ENCODE peak calls at places on chromosomes 6 and 20, in four cellular contexts. P is OCI-LY7, E is thyroid gland, K is left lung. H is an unnamed sample.

GRCh38 chr20:64161595-64162238 is 2.5 kb upstream of the MYT1 start:
- DNase-seq in K (peak), E (peak), P (no peak), H (no peak)

GRCh38 chr6:16713597-16713996 is 47.7 kb downstream of the ATXN1 start:
- DNase-seq in E (no peak), K (no peak), P (no peak), H (no peak)

GRCh38 chr6:43310624-43311023 is 2.0 kb upstream of the CRIP3 start:
- DNase-seq in K (no peak), E (no peak), P (no peak), H (no peak)

GRCh38 chr20:15739056-15739455 is 834.2 kb downstream of the KIF16B start:
- DNase-seq in P (no peak), E (no peak), K (no peak), H (no peak)

GRCh38 chr20:60630609-60631008 is 621.5 kb upstream of the CDH4 start:
- DNase-seq in K (no peak), E (no peak), P (no peak), H (no peak)

GRCh38 chr6:28124350-28124970 is at the start of gene ZSCAN16:
- DNase-seq in E (peak), K (peak), P (peak), H (peak)

GRCh38 chr20:47438464-47439381 is 63.0 kb upstream of the NCOA3 start:
- DNase-seq in E (no peak), P (peak), K (no peak), H (no peak)

GRCh38 chr6:30847421-30847970 is 36.8 kb upstream of the DDR1 start:
- DNase-seq in K (no peak), E (peak), P (no peak), H (no peak)

GRCh38 chr20:58228103-58228483 is 360 bp downstream of the ANKRD60 start:
- DNase-seq in E (no peak), K (no peak), P (no peak), H (no peak)

GRCh38 chr6:7897461-7898192 is 13.0 kb downstream of the TXNDC5 start:
- DNase-seq in E (no peak), K (no peak), P (peak), H (no peak)

GRCh38 chr6:95279641-95280040 is 297.7 kb upstream of the MANEA start:
- DNase-seq in K (no peak), E (no peak), P (no peak), H (no peak)

GRCh38 chr20:61808497-61808896 is 257.2 kb downstream of the TAF4 start:
- DNase-seq in P (no peak), E (no peak), K (peak), H (no peak)

GRCh38 chr20:45817652-45818194 is 5.3 kb downstream of the UBE2C start:
- DNase-seq in E (no peak), P (no peak), K (no peak), H (no peak)

GRCh38 chr6:124661231-124661630 is 301.0 kb upstream of the RNF217 start:
- DNase-seq in P (no peak), E (no peak), K (no peak), H (no peak)

GRCh38 chr20:57377350-57377749 is 13.8 kb upstream of the RBM38 start:
- DNase-seq in K (peak), E (no peak), P (no peak), H (no peak)

GRCh38 chr20:10647471-10647870 is 26.3 kb downstream of the JAG1 start:
- DNase-seq in K (no peak), E (no peak), P (peak), H (no peak)

GRCh38 chr6:6218246-6219085 is 102.0 kb downstream of the F13A1 start:
- DNase-seq in E (peak), P (no peak), K (no peak), H (no peak)

GRCh38 chr6:35687658-35688604 is 784 bp downstream of the FKBP5 start:
- DNase-seq in K (peak), P (peak), E (peak), H (peak)

GRCh38 chr6:1378224-1379025 is 11.0 kb upstream of the FOXF2 start:
- DNase-seq in E (no peak), P (no peak), K (no peak), H (no peak)

GRCh38 chr20:45359406-45360148 is 3.4 kb upstream of the SYS1 start:
- DNase-seq in K (no peak), E (no peak), P (no peak), H (no peak)

GRCh38 chr20:22507240-22507961 is 77.0 kb downstream of the FOXA2 start:
- DNase-seq in P (no peak), E (no peak), K (no peak), H (no peak)

GRCh38 chr6:149032599-149033405 is 284.7 kb upstream of the TAB2 start:
- DNase-seq in E (peak), K (no peak), P (no peak), H (no peak)

GRCh38 chr6:11854418-11855165 is 76.0 kb upstream of the ADTRP start:
- DNase-seq in E (peak), P (no peak), K (no peak), H (no peak)

GRCh38 chr20:19880256-19881079 is 122.4 kb downstream of the RIN2 start:
- DNase-seq in P (no peak), E (no peak), K (no peak), H (no peak)
- H3K4me3 ChIP-seq in P (no peak), E (no peak), K (no peak), H (no peak)

GRCh38 chr6:157172088-157172768 is 151.1 kb downstream of the TMEM242 start:
- DNase-seq in P (no peak), K (no peak), E (no peak), H (no peak)

GRCh38 chr6:157170535-157170934 is 152.8 kb downstream of the TMEM242 start:
- DNase-seq in P (no peak), K (no peak), E (no peak), H (no peak)

GRCh38 chr6:157172830-157173536 is 150.3 kb downstream of the TMEM242 start:
- DNase-seq in P (no peak), E (no peak), K (no peak), H (no peak)

GRCh38 chr6:157169656-157170055 is 153.7 kb downstream of the TMEM242 start:
- DNase-seq in E (no peak), K (no peak), P (no peak), H (no peak)

GRCh38 chr6:157169186-157169585 is 154.1 kb downstream of the TMEM242 start:
- DNase-seq in K (no peak), P (no peak), E (no peak), H (no peak)
- TF ChIP-seq CTCF in K (no peak), P (no peak), E (no peak), H (no peak)

DNA sequence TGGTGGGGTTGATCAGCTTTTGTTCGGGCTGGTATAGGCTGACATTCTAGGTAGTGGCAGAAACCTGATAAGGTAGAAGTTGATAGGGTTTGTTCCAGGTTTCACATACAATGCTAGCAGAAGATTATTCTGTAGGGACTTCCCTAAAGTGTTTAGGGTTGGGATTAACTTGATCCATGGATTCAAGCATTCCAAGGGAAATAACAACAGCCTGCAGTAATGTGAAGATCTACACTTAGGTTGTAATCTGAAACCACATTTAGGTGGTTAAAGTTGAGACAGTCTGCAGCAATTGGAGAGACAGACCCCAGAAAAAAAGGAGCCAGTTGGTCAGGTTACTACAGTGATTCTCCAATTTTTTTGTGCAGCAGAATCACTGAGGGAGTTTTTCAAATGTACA is 56.1 kb downstream of the GJA1 start:
- DNase-seq in K (no peak), E (no peak), P (no peak), H (no peak)
- H3K4me3 ChIP-seq in K (no peak), E (no peak), P (no peak), H (no peak)

GRCh38 chr6:134217516-134218140 is 100.3 kb downstream of the SGK1 start:
- DNase-seq in P (no peak), K (no peak), E (no peak), H (no peak)

GRCh38 chr6:134216304-134217029 is 101.4 kb downstream of the SGK1 start:
- DNase-seq in P (peak), K (no peak), E (no peak), H (no peak)

GRCh38 chr6:134217110-134217509 is 100.8 kb downstream of the SGK1 start:
- DNase-seq in K (no peak), E (no peak), P (no peak), H (no peak)

GRCh38 chr6:134223761-134224445 is 94.0 kb downstream of the SGK1 start:
- DNase-seq in P (no peak), E (no peak), K (no peak), H (no peak)

GRCh38 chr6:134221250-134221649 is 96.7 kb downstream of the SGK1 start:
- DNase-seq in K (no peak), P (no peak), E (no peak), H (no peak)
- TF ChIP-seq CTCF in K (no peak), P (no peak), E (no peak), H (no peak)

GRCh38 chr6:75492769-75493168 is 831 bp downstream of the FILIP1 start:
- DNase-seq in P (no peak), E (no peak), K (no peak), H (no peak)
- H3K4me3 ChIP-seq in P (no peak), E (no peak), K (peak), H (no peak)

H was measured in Peyer's patch.